ENCODE peak calls at places on chromosomes 13 and 19, in four cellular contexts. D is CD4-positive, alpha-beta T cell; K is cardiac muscle cell; Z is Panc1. V is an unnamed sample.

GRCh38 chr19:30898353-30899103 is 450.7 kb downstream of the TSHZ3 start:
- DNase-seq in K (no peak), D (no peak), Z (no peak), V (no peak)

GRCh38 chr13:45628094-45628493 is 12.6 kb upstream of the ERICH6B start:
- DNase-seq in Z (no peak), K (no peak), D (no peak), V (no peak)

GRCh38 chr19:48325265-48325910 is at the start of gene EMP3:
- DNase-seq in K (peak), D (peak), Z (no peak), V (no peak)

GRCh38 chr19:46674416-46675178 is 13.6 kb upstream of the DACT3 start:
- DNase-seq in D (no peak), Z (no peak), K (no peak), V (no peak)

GRCh38 chr19:8262431-8262830 is 45.7 kb downstream of the CD320 start:
- DNase-seq in D (no peak), K (no peak), Z (no peak), V (no peak)

GRCh38 chr19:7456964-7457541 is 31.8 kb downstream of the PEX11G start:
- DNase-seq in K (no peak), Z (no peak), D (no peak), V (no peak)

GRCh38 chr19:4059931-4060620 is 6.6 kb downstream of the ZBTB7A start:
- DNase-seq in Z (no peak), K (peak), D (peak), V (no peak)

GRCh38 chr19:19306191-19306590 is 14.1 kb downstream of the SUGP1 start:
- DNase-seq in K (no peak), Z (no peak), D (no peak), V (no peak)

GRCh38 chr13:79767126-79767525 is 286.2 kb downstream of the NDFIP2 start:
- DNase-seq in Z (no peak), K (peak), D (no peak), V (no peak)

GRCh38 chr13:66748712-66749111 is 481.4 kb downstream of the PCDH9 start:
- DNase-seq in K (no peak), Z (no peak), D (no peak), V (no peak)

GRCh38 chr19:58274771-58275199 is 4.0 kb upstream of the ZNF8 start:
- DNase-seq in K (no peak), D (no peak), Z (no peak), V (peak)

GRCh38 chr13:30141773-30142501 is 165.4 kb downstream of the KATNAL1 start:
- DNase-seq in K (no peak), D (no peak), Z (no peak), V (no peak)

GRCh38 chr13:59519776-59520175 is 644.0 kb downstream of the DIAPH3 start:
- DNase-seq in D (no peak), Z (no peak), K (peak), V (no peak)

GRCh38 chr19:16594131-16594586 is 21.9 kb upstream of the SLC35E1 start:
- DNase-seq in Z (no peak), D (no peak), K (no peak), V (no peak)

GRCh38 chr19:51815038-51815437 is 20.1 kb downstream of the FPR3 start:
- DNase-seq in D (no peak), K (no peak), Z (no peak), V (no peak)

GRCh38 chr13:71067164-71067815 is 799.7 kb downstream of the DACH1 start:
- DNase-seq in Z (no peak), K (no peak), D (no peak), V (no peak)

GRCh38 chr13:113489549-113490495 is 689 bp downstream of the DCUN1D2 start:
- DNase-seq in Z (no peak), D (peak), K (peak), V (peak)

GRCh38 chr19:48770223-48770622 is 14.9 kb downstream of the FGF21 start:
- DNase-seq in K (peak), D (no peak), Z (no peak), V (no peak)

GRCh38 chr19:56725829-56726424 is 54.4 kb upstream of the ZNF835 start:
- DNase-seq in K (peak), Z (no peak), D (no peak), V (no peak)

GRCh38 chr19:40689339-40690049 is 957 bp downstream of the NUMBL start:
- DNase-seq in D (no peak), K (no peak), Z (no peak), V (no peak)

GRCh38 chr19:35055715-35056179 is 14.2 kb downstream of the HPN start:
- DNase-seq in Z (no peak), K (no peak), D (no peak), V (no peak)

GRCh38 chr13:45863716-45864590 is 12.4 kb upstream of the SIAH3 start:
- DNase-seq in K (no peak), Z (no peak), D (no peak), V (no peak)

GRCh38 chr19:1134431-1134830 is 30.6 kb downstream of the GPX4 start:
- DNase-seq in D (no peak), K (peak), Z (no peak), V (no peak)

GRCh38 chr13:39100996-39101751 is 62.9 kb downstream of the NHLRC3 start:
- DNase-seq in K (peak), D (no peak), Z (no peak), V (no peak)

GRCh38 chr19:55242517-55242916 is 14.0 kb upstream of the TMEM86B start:
- DNase-seq in D (no peak), K (no peak), Z (no peak), V (no peak)

GRCh38 chr19:40604647-40605200 is 3.6 kb downstream of the LTBP4 start:
- DNase-seq in K (no peak), Z (no peak), D (no peak), V (no peak)

GRCh38 chr13:38409771-38410170 is 60.1 kb downstream of the UFM1 start:
- DNase-seq in K (no peak), Z (no peak), D (no peak), V (no peak)

GRCh38 chr13:50991624-50992610 is 82.3 kb downstream of the RNASEH2B start:
- DNase-seq in D (no peak), K (no peak), Z (no peak), V (no peak)

GRCh38 chr13:50990050-50990449 is 80.5 kb downstream of the RNASEH2B start:
- DNase-seq in D (no peak), K (no peak), Z (no peak), V (no peak)

GRCh38 chr13:50990540-50991506 is 81.2 kb downstream of the RNASEH2B start:
- DNase-seq in Z (no peak), D (no peak), K (peak), V (peak)

GRCh38 chr13:50993371-50993770 is 83.8 kb downstream of the RNASEH2B start:
- DNase-seq in D (no peak), K (no peak), Z (no peak), V (no peak)

DNA sequence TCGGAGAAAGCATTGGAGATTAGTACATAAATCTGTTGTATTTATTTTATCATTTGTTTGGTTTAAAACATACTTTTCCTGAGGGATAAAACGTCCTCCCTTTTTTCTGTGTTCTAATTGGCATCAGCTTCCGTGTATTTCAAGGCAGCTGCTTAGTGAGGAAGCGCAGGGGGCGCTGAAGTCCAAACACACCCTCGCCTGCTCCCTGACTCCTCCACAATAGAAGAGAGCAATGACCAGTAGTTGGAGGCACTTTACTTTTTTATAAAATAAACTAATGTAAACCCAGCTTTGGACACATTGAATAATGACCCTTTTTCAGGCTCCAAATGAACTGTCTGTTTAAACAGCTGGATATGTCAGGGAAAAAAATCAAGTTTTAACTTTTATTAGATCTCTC is 79.9 kb downstream of the RNASEH2B start:
- DNase-seq in K (peak), D (no peak), Z (no peak), V (no peak)
- TF ChIP-seq CTCF in K (peak), D (no peak), Z (peak), V (peak)

GRCh38 chr19:5339470-5339949 is 1.1 kb downstream of the PTPRS start:
- DNase-seq in D (no peak), Z (no peak), K (no peak), V (peak)
- H3K27ac ChIP-seq in D (no peak), Z (no peak), K (peak), V (peak)

GRCh38 chr19:2254052-2254872 is 2.0 kb downstream of the JSRP1 start:
- DNase-seq in Z (no peak), K (peak), D (no peak), V (no peak)
- TF ChIP-seq CTCF in Z (no peak), K (peak), D (no peak), V (no peak)

DNA sequence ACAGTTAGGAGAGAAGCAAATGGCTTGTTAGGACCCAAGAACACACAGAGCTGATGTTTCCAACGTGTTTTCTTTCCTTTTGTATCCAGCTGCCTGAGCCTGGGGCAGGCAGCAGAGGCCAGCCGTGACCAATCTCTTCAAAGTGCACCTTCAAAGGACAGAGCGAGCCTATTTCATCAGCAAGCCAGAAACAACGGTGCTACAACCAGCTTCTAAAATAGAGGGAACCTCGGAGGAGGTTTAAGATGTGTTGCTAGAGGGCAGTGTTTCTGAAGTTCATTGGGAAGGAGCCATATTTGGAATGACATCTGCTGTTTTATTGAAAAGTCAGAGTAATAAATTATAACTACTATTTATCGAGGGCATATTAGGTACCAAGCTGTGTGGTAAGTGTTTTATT is 56.2 kb upstream of the RFC3 start:
- DNase-seq in Z (no peak), D (no peak), K (peak), V (no peak)
- H3K27ac ChIP-seq in Z (no peak), D (no peak), K (no peak), V (no peak)

DNA sequence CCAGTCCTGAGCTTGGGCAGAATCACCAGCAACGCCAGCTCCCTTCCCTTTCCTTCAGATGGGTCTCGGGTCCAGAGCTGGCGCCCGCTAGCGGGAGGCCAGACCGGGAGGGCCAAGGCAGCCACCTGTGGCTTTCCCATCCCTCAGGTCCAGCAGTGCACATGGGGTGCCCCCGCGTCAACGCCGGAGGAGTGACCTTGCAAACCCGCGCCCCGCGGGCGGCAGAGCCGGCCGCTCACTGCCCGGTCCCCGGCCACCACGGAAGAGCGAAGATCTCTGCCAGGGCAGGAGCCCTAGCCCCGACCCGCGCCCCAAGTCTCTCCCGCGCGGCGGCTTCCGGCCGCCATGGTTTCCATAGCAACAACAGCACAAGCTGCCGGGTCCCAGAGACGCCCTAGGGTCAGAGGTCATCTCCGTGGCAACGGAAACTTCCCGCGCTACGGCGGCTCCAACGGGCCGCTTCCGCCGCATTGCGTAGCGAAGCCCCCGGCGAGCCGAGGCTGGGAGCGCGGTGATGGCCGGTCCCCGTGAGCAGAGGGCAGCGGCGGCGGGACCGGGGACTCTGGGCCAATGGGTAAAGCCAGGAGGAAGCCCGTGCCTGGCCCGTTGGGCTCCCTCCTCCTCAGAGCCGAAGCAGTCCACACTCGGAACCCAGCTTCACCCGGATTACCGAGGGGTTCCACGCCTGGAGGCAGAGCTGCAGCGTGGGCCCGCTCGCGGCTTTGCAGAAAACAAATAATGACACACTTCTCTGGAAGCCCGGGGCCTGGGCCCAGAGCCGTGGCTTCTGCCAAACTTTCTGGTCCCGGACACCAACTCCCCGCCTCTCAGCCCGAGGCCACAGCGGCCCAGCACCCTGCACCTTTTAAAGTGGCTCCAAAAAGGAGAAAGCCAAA is 7.4 kb downstream of the FGF14 start:
- DNase-seq in K (peak), D (peak), Z (peak), V (peak)
- TF ChIP-seq CTCF in K (peak), D (no peak), Z (peak), V (peak)